ENCODE peak calls at places on chromosomes 1 and 21, in four cellular contexts. N is H1, A is H9, K is IMR-90. L is an unnamed sample.

GRCh38 chr1:19495000-19495656 is 9.8 kb upstream of the CAPZB start:
- DNase-seq in K (no peak), N (no peak), A (no peak), L (no peak)

GRCh38 chr1:21919520-21919919 is 17.6 kb downstream of the HSPG2 start:
- DNase-seq in A (no peak), N (no peak), K (peak; percentile 86), L (no peak)

GRCh38 chr1:79741720-79742421 is 735.3 kb upstream of the ADGRL4 start:
- DNase-seq in N (no peak), A (no peak), K (no peak), L (no peak)

GRCh38 chr21:26708223-26708800 is 135.2 kb upstream of the CYYR1 start:
- DNase-seq in K (no peak), N (no peak), A (no peak), L (no peak)

GRCh38 chr1:184792450-184792969 is 37.9 kb upstream of the EDEM3 start:
- DNase-seq in K (peak; percentile 99), A (no peak), N (no peak), L (no peak)

GRCh38 chr1:230327892-230328284 is 98.2 kb downstream of the PGBD5 start:
- DNase-seq in A (peak; percentile 61), N (no peak), K (no peak), L (peak; percentile 44)

GRCh38 chr1:31785020-31785946 is 21.1 kb upstream of the ADGRB2 start:
- DNase-seq in K (no peak), A (peak; percentile 19), N (no peak), L (no peak)

GRCh38 chr21:15483138-15483780 is 246.5 kb upstream of the USP25 start:
- DNase-seq in N (peak; percentile 70), A (peak; percentile 84), K (peak; percentile 82), L (peak; percentile 89)

GRCh38 chr1:150798509-150798908 is 9.6 kb downstream of the CTSK start:
- DNase-seq in A (no peak), N (no peak), K (peak; percentile 46), L (peak; percentile 55)

GRCh38 chr1:55623339-55623738 is 408.2 kb upstream of the USP24 start:
- DNase-seq in K (peak; percentile 95), N (no peak), A (no peak), L (peak; percentile 41)

GRCh38 chr1:78619803-78620579 is at the start of gene IFI44L:
- DNase-seq in A (no peak), N (no peak), K (peak; percentile 59), L (no peak)

GRCh38 chr1:11473635-11474034 is 5.3 kb upstream of the DISP3 start:
- DNase-seq in A (peak; percentile 66), N (no peak), K (peak; percentile 5), L (peak; percentile 66)

GRCh38 chr1:230278871-230279582 is 147.1 kb downstream of the PGBD5 start:
- DNase-seq in K (no peak), A (no peak), N (no peak), L (no peak)

GRCh38 chr1:12442217-12442616 is 175.8 kb downstream of the DHRS3 start:
- DNase-seq in N (no peak), A (no peak), K (no peak), L (no peak)

GRCh38 chr1:59999006-59999405 is 72.4 kb upstream of the CYP2J2 start:
- DNase-seq in N (no peak), K (no peak), A (no peak), L (peak; percentile 30)

GRCh38 chr1:186295980-186296379 is 79.1 kb downstream of the TPR start:
- DNase-seq in K (peak; percentile 19), N (no peak), A (no peak), L (no peak)

GRCh38 chr1:234973426-234974250 is 155.0 kb downstream of the TOMM20 start:
- DNase-seq in K (no peak), N (no peak), A (no peak), L (no peak)

GRCh38 chr1:30740952-30741894 is 16.4 kb downstream of the LAPTM5 start:
- DNase-seq in N (no peak), A (no peak), K (peak; percentile 21), L (peak; percentile 84)

GRCh38 chr1:168136709-168137514 is at the start of gene GPR161:
- DNase-seq in K (peak; percentile 36), N (no peak), A (peak; percentile 66), L (peak; percentile 77)

GRCh38 chr1:205543351-205544305 is 39.2 kb downstream of the CDK18 start:
- DNase-seq in K (peak; percentile 82), A (peak; percentile 94), N (peak; percentile 50), L (peak; percentile 95)

GRCh38 chr1:87956072-87956471 is 627.4 kb downstream of the LMO4 start:
- DNase-seq in K (peak; percentile 98), A (no peak), N (no peak), L (peak; percentile 20)

GRCh38 chr1:10117865-10118264 is 85.1 kb downstream of the UBE4B start:
- DNase-seq in K (peak; percentile 63), N (no peak), A (no peak), L (no peak)

GRCh38 chr1:245418029-245418428 is 263.2 kb downstream of the KIF26B start:
- DNase-seq in K (no peak), A (no peak), N (no peak), L (no peak)

GRCh38 chr1:93681095-93681548 is 515 bp downstream of the BCAR3 start:
- DNase-seq in N (no peak), K (peak; percentile 19), A (no peak), L (no peak)

GRCh38 chr1:93681549-93682412 is at the start of gene BCAR3:
- DNase-seq in K (peak; percentile 73), N (peak; percentile 38), A (peak; percentile 85), L (peak; percentile 91)

GRCh38 chr1:93680121-93681094 is 1.2 kb downstream of the BCAR3 start:
- DNase-seq in A (peak; percentile 89), K (peak; percentile 91), N (peak; percentile 50), L (peak; percentile 96)

GRCh38 chr1:93685918-93686317 is 4.3 kb upstream of the BCAR3 start:
- DNase-seq in K (no peak), A (no peak), N (no peak), L (no peak)

DNA sequence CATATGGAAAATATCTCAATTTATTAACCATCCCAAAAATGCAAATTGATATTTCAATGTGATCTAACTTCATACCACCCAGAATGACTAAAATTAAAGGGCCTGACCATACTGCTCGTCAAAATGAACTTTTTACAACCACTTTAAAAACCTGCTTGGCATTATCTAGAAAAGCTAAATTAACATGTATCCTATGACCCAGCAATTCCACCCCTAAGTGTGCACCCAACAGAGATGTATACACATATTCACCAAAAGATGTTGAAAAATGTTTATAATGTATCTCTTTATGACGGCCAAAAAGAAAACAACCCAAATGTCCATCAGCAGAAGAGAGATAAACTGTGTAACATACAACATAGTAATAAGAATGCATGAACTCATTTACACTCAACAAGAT is 1.6 kb upstream of the BCAR3 start:
- DNase-seq in K (no peak), N (no peak), A (no peak), L (no peak)
- H3K79me1 ChIP-seq in K (peaks cover 33% of the 10 kb centered on the region), N (no peaks in the 10 kb centered on the region), A (no peaks in the 10 kb centered on the region), L (peaks cover 3% of the 10 kb centered on the region)

GRCh38 chr1:32859915-32860314 is 10.8 kb downstream of the FNDC5 start:
- DNase-seq in K (no peak), N (no peak), A (no peak), L (no peak)
- H3K56ac ChIP-seq in K (no peak overlapping the region), N (no peak overlapping the region), A (no peak overlapping the region), L (no peak overlapping the region)

GRCh38 chr1:84689514-84690396 is 506 bp downstream of the SSX2IP start:
- DNase-seq in A (peak; percentile 53), K (peak; percentile 36), N (no peak), L (peak; percentile 55)
- H2BK5ac ChIP-seq in A (no peak overlapping the region), K (peak overlapping the region; percentile 66), N (peak overlapping the region; percentile 66), L (no peak overlapping the region)

DNA sequence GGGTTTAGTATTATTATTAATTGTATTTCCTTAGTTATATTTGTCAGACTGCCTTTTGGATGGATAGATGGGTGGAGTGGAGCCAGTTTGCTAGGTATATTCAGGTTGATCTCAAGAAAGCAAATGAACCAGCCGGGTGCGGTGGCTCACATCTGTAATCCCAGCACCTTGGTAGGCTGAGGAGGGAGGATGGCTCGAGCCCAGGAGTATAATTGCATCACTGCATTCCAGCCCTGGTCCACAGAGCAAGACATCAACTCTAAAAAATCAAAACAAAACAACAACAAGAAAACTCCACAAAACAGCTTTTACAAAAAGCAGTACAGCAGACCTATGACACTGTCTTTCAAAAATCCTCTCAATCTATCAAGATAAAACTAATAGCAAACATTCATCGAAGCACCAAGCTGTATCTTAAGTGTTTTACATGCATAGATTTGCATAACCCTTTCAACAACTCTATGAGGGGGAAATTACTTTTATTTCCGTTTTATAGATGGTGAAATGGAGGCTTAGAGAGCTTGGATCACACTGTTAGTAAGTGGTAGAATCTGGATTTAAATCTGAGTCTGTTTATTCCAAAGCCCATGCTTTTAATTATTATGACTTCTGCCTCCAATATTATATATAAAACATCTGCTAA is 25.5 kb downstream of the KMO start:
- DNase-seq in A (no peak), K (no peak), N (no peak), L (no peak)
- H3K79me1 ChIP-seq in A (no peaks in the 10 kb centered on the region), K (no peaks in the 10 kb centered on the region), N (no peaks in the 10 kb centered on the region), L (no peaks in the 10 kb centered on the region)

GRCh38 chr21:42108554-42108885 is 37.4 kb downstream of the UMODL1 start:
- DNase-seq in K (no peak), N (no peak), A (no peak), L (no peak)
- H3K56ac ChIP-seq in K (no peak overlapping the region), N (no peak overlapping the region), A (no peak overlapping the region), L (no peak overlapping the region)

GRCh38 chr1:172670316-172670715 is 11.4 kb downstream of the FASLG start:
- DNase-seq in N (no peak), K (no peak), A (no peak), L (no peak)
- H2BK5ac ChIP-seq in N (no peak overlapping the region), K (no peak overlapping the region), A (no peak overlapping the region), L (no peak overlapping the region)

L was measured in mesendoderm.